ENCODE peak calls at places on chromosome 9, in four cellular contexts. Y, M, K and J are unnamed samples.
A peak's percentile ranks its signal among the peaks of the same experiment; 100 is the strongest.

GRCh38 chr9:37938121-37938906 is 34.4 kb upstream of the SLC25A51 start:
- DNase-seq in Y (no peak), M (no peak), K (no peak), J (no peak)

GRCh38 chr9:94829380-94830070 is 103.0 kb downstream of the AOPEP start:
- DNase-seq in Y (no peak), M (no peak), K (no peak), J (no peak)

GRCh38 chr9:1726993-1727759 is 288.0 kb upstream of the SMARCA2 start:
- DNase-seq in Y (no peak), M (peak; percentile 23), K (no peak), J (peak; percentile 5)

GRCh38 chr9:116482740-116483139 is 204.4 kb upstream of the TRIM32 start:
- DNase-seq in Y (no peak), M (no peak), K (no peak), J (no peak)

GRCh38 chr9:86481466-86481865 is 127.3 kb upstream of the TUT7 start:
- DNase-seq in Y (no peak), M (no peak), K (no peak), J (no peak)

GRCh38 chr9:126499005-126499910 is 114.5 kb upstream of the LMX1B start:
- DNase-seq in Y (peak; percentile 41), M (peak; percentile 48), K (peak; percentile 24), J (peak; percentile 53)

GRCh38 chr9:11319477-11320060 is 706.8 kb upstream of the PTPRD start:
- DNase-seq in Y (no peak), M (no peak), K (no peak), J (no peak)

GRCh38 chr9:124486778-124487490 is 20.3 kb downstream of the NR5A1 start:
- DNase-seq in Y (no peak), M (no peak), K (no peak), J (no peak)

GRCh38 chr9:104860280-104860679 is 67.7 kb downstream of the ABCA1 start:
- DNase-seq in Y (no peak), M (no peak), K (no peak), J (no peak)

GRCh38 chr9:113548221-113549041 is 84.9 kb downstream of the RGS3 start:
- DNase-seq in Y (peak; percentile 54), M (peak; percentile 2), K (no peak), J (no peak)

GRCh38 chr9:133454943-133455673 is 4.7 kb upstream of the CACFD1 start:
- DNase-seq in Y (no peak), M (no peak), K (no peak), J (no peak)

GRCh38 chr9:106324596-106325280 is 538.2 kb upstream of the ZNF462 start:
- DNase-seq in Y (no peak), M (no peak), K (no peak), J (no peak)

GRCh38 chr9:98781588-98782383 is 14.6 kb downstream of the ANKS6 start:
- DNase-seq in Y (peak; percentile 76), M (no peak), K (no peak), J (no peak)

GRCh38 chr9:105979359-105979758 is 285.0 kb downstream of the TMEM38B start:
- DNase-seq in Y (no peak), M (no peak), K (no peak), J (no peak)

GRCh38 chr9:112234779-112235178 is 59.7 kb upstream of the SUSD1 start:
- DNase-seq in Y (no peak), M (no peak), K (no peak), J (no peak)

GRCh38 chr9:98791147-98792095 is 4.9 kb downstream of the ANKS6 start:
- DNase-seq in Y (peak; percentile 90), M (peak; percentile 42), K (peak; percentile 33), J (peak; percentile 18)

GRCh38 chr9:110160163-110160562 is 47.8 kb downstream of the C9orf152 start:
- DNase-seq in Y (no peak), M (no peak), K (no peak), J (no peak)

GRCh38 chr9:133189826-133190225 is 19.2 kb downstream of the OBP2B start:
- DNase-seq in Y (no peak), M (no peak), K (no peak), J (no peak)

GRCh38 chr9:101465330-101465915 is 29.8 kb upstream of the ALDOB start:
- DNase-seq in Y (peak; percentile 40), M (no peak), K (no peak), J (peak; percentile 18)

GRCh38 chr9:116516456-116516855 is 170.6 kb upstream of the TRIM32 start:
- DNase-seq in Y (no peak), M (no peak), K (no peak), J (no peak)

GRCh38 chr9:127977877-127978647 is 2.7 kb downstream of the EEIG1 start:
- DNase-seq in Y (peak; percentile 83), M (no peak), K (no peak), J (no peak)

GRCh38 chr9:136551401-136552116 is 5.7 kb upstream of the NOTCH1 start:
- DNase-seq in Y (no peak), M (no peak), K (no peak), J (no peak)

GRCh38 chr9:107263289-107263688 is 19.8 kb upstream of the RAD23B start:
- DNase-seq in Y (no peak), M (no peak), K (no peak), J (no peak)

GRCh38 chr9:18976368-18977238 is 56.4 kb downstream of the SAXO1 start:
- DNase-seq in Y (no peak), M (no peak), K (no peak), J (no peak)

GRCh38 chr9:19358691-19359090 is 21.3 kb downstream of the RPS6 start:
- DNase-seq in Y (no peak), M (no peak), K (no peak), J (no peak)

GRCh38 chr9:7780261-7780988 is 19.2 kb downstream of the DMAC1 start:
- DNase-seq in Y (no peak), M (no peak), K (no peak), J (no peak)

GRCh38 chr9:6845881-6846280 is 88.1 kb downstream of the KDM4C start:
- DNase-seq in Y (no peak), M (no peak), K (no peak), J (no peak)

GRCh38 chr9:33885948-33886347 is 69.0 kb downstream of the UBE2R2 start:
- DNase-seq in Y (no peak), M (no peak), K (no peak), J (no peak)
- H3K27ac ChIP-seq in Y (no peak overlapping the region), M (no peak overlapping the region), K (no peak overlapping the region), J (no peak overlapping the region)

DNA sequence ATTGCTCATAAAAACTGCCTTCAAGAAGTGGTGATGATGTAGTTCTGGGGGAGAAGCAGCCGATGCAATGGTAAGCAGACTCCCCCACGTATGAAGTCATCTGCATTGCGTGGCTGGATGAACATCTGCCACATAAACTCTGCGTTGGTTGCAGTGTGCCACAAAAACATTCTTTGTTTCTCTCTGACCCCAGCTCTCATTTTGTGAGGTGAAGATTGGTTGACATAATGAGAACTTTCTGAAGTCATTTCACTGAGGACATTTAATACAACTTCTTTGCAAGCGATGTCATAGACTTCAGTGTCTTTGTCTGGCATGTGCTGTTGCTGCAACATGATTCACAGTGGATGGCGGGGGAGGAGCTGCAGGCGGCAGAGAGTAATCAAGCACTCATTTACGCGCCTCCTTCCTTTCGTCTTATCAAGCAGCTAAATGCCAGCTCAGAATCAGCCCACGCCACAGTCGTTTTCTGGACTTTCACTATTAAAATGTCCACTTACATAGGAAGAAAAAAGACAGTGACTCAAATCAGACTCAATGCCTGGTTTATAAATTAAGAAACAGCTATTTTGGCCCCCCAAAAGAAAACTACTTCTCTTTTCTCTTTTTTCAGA is 91.5 kb upstream of the NFIL3 start:
- DNase-seq in Y (no peak), M (no peak), K (no peak), J (no peak)
- H3K4me3 ChIP-seq in Y (no peak overlapping the region), M (no peak overlapping the region), K (no peak overlapping the region), J (no peak overlapping the region)

DNA sequence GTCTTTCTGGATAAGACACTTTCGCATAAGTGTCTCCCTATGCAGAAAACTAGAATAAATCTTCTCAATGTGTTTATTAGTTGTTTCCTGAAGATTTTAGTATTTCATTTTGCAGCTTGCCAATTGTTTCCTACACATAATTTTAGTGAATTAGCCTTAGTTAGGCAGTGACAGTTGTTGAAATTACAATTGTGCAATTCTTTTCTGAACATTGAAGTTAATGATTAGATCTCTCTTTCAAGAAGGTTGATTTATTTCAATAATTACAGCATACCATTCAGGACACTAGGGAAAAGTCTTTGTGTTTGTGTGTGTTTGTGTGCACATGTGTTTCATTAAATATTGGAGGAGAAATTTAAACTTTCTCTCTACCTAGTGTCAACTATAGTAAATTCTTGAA is 199.6 kb upstream of the MPDZ start:
- DNase-seq in Y (no peak), M (no peak), K (no peak), J (no peak)
- H3K4me1 ChIP-seq in Y (peaks cover 3% of the 10 kb centered on the region), M (no peaks in the 10 kb centered on the region), K (no peaks in the 10 kb centered on the region), J (no peaks in the 10 kb centered on the region)

GRCh38 chr9:130128782-130129424 is 43.3 kb upstream of the NCS1 start:
- DNase-seq in Y (peak; percentile 48), M (peak; percentile 13), K (peak; percentile 15), J (peak; percentile 75)

GRCh38 chr9:130129425-130130061 is 42.7 kb upstream of the NCS1 start:
- DNase-seq in Y (no peak), M (peak; percentile 15), K (no peak), J (peak; percentile 35)

GRCh38 chr9:130126721-130127429 is 45.3 kb upstream of the NCS1 start:
- DNase-seq in Y (no peak), M (no peak), K (no peak), J (no peak)

GRCh38 chr9:130124471-130124870 is 47.7 kb upstream of the NCS1 start:
- DNase-seq in Y (no peak), M (no peak), K (no peak), J (no peak)

DNA sequence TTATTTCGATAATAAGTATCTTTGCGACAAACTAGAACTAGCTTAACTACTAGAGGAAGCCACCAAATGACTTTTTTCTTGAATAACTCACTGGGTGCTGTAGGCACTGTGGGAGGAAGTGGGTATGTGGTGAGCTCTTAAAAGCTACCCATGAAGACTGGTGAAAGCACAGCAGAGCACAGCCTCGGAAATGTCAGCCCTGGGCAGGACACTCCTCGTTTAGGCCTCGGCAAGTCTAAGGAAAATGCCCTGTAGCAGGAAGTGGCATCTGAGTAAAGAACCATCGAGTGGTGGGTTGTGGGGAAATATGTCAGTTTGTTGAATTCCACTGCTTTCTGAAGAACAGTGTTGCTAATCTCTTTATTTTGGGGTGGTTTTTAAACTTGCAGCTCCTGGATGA is 44.0 kb upstream of the NCS1 start:
- DNase-seq in Y (no peak), M (peak; percentile 89), K (peak; percentile 64), J (peak; percentile 64)
- H3K27ac ChIP-seq in Y (peak overlapping the region; percentile 14), M (peak overlapping the region; percentile 66), K (peak overlapping the region; percentile 75), J (peak overlapping the region; percentile 95)